ENCODE peak calls at places on chromosomes 12 and 14, in eight cellular contexts. K, R, Z, M, F, D, T and B are unnamed samples.

GRCh38 chr14:88352299-88353097 is 29.4 kb upstream of the KCNK10 start:
- DNase-seq in K (no peak), R (no peak), Z (no peak), M (no peak), F (no peak), D (no peak), T (peak), B (no peak)

GRCh38 chr12:110582286-110583136 is 607 bp downstream of the PPTC7 start:
- DNase-seq in K (peak), R (peak), Z (peak), M (peak), F (peak), D (peak), T (peak), B (no peak)

GRCh38 chr12:18283776-18284175 is 22.5 kb downstream of the PIK3C2G start:
- DNase-seq in K (no peak), R (no peak), Z (no peak), M (no peak), F (no peak), D (no peak), T (no peak), B (no peak)

GRCh38 chr14:46686652-46687051 is 35.1 kb upstream of the RPL10L start:
- DNase-seq in K (no peak), R (no peak), Z (no peak), M (no peak), F (no peak), D (no peak), T (no peak), B (no peak)

GRCh38 chr12:21559855-21560569 is 33.9 kb downstream of the SPX start:
- DNase-seq in K (no peak), R (peak), Z (no peak), M (no peak), F (no peak), D (no peak), T (peak), B (no peak)

GRCh38 chr12:4112290-4112689 is 161.3 kb upstream of the CCND2 start:
- DNase-seq in K (no peak), R (no peak), Z (no peak), M (no peak), F (no peak), D (peak), T (no peak), B (no peak)

GRCh38 chr14:29603721-29604120 is 323.9 kb downstream of the PRKD1 start:
- DNase-seq in K (no peak), R (no peak), Z (no peak), M (no peak), F (no peak), D (no peak), T (no peak), B (no peak)

GRCh38 chr12:53750812-53751335 is 905 bp downstream of the CISTR start:
- DNase-seq in K (peak), R (no peak), Z (peak), M (peak), F (peak), D (peak), T (peak), B (no peak)

GRCh38 chr12:57377103-57377840 is 53.6 kb downstream of the R3HDM2 start:
- DNase-seq in K (no peak), R (no peak), Z (no peak), M (no peak), F (no peak), D (no peak), T (no peak), B (no peak)

GRCh38 chr12:49705479-49706267 is 1.5 kb downstream of the FMNL3 start:
- DNase-seq in K (peak), R (no peak), Z (peak), M (peak), F (no peak), D (peak), T (peak), B (no peak)

GRCh38 chr12:50925342-50925651 is 27.0 kb upstream of the HIGD1C start:
- DNase-seq in K (no peak), R (no peak), Z (no peak), M (no peak), F (peak), D (no peak), T (no peak), B (no peak)

GRCh38 chr14:52694761-52695480 is 437 bp downstream of the ERO1A start:
- DNase-seq in K (peak), R (no peak), Z (peak), M (peak), F (no peak), D (peak), T (peak), B (no peak)

GRCh38 chr12:25194211-25194610 is 749 bp downstream of the DNAI7 start:
- DNase-seq in K (no peak), R (no peak), Z (no peak), M (no peak), F (no peak), D (no peak), T (no peak), B (peak)

GRCh38 chr14:50530794-50531193 is 1.6 kb downstream of the MAP4K5 start:
- DNase-seq in K (no peak), R (no peak), Z (no peak), M (no peak), F (no peak), D (no peak), T (peak), B (no peak)

GRCh38 chr14:51481643-51482042 is 170.1 kb upstream of the FRMD6 start:
- DNase-seq in K (no peak), R (no peak), Z (no peak), M (no peak), F (no peak), D (no peak), T (no peak), B (no peak)

GRCh38 chr12:117045998-117046374 is 53.2 kb downstream of the TESC start:
- DNase-seq in K (no peak), R (no peak), Z (no peak), M (no peak), F (no peak), D (no peak), T (no peak), B (no peak)

GRCh38 chr12:9999016-9999415 is at the start of gene CLEC1B:
- DNase-seq in K (no peak), R (no peak), Z (no peak), M (no peak), F (no peak), D (no peak), T (no peak), B (no peak)

GRCh38 chr14:76842414-76842813 is 16.2 kb downstream of the LRRC74A start:
- DNase-seq in K (no peak), R (no peak), Z (no peak), M (no peak), F (no peak), D (no peak), T (no peak), B (no peak)

GRCh38 chr14:76848879-76849278 is 22.7 kb downstream of the LRRC74A start:
- DNase-seq in K (no peak), R (no peak), Z (no peak), M (no peak), F (no peak), D (no peak), T (no peak), B (no peak)

GRCh38 chr14:76846331-76847047 is 20.3 kb downstream of the LRRC74A start:
- DNase-seq in K (no peak), R (no peak), Z (no peak), M (no peak), F (no peak), D (no peak), T (no peak), B (no peak)

DNA sequence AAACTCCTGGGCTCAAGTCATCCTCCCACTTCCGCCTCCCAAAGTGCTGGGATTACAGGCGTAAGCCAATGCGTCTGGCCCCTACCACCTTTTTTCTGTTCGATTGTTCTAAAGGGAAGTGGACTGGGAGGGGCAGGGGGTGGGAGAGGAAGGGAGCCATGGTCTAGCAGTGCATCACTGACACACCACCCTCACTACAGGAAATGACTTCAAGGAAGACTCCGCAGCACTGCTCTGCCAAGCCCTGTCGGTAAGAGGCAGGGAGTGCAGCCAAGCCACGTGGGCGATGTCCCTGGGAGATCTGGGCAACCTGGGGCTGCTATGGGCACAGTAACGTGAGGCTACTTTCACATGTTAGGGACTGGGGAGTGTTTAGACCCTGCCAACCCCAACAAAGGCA is 18.0 kb downstream of the LRRC74A start:
- DNase-seq in K (no peak), R (peak), Z (peak), M (peak), F (peak), D (no peak), T (peak), B (no peak)
- TF ChIP-seq CTCF in K (no peak), R (no peak), Z (no peak), M (peak), F (no peak), D (no peak), T (no peak), B (no peak)

DNA sequence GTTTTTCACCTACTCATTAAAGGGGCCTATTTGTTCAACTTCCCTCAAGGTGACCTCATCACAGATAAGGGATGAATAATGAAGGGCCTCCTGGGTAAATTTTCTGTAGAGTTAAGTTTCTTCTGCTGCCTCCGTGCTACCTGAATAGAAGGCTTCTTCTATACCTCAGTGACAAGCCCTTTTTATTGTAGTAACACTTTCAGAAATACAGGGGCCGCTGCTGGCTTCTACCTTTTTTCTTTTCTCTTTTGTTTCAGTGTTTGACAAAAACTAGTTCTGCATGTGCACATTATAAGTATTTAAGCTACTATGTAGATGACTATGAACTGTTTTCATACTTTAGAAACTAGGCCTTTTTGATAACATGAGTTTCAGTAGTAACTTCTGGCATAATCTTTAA is 207.0 kb downstream of the NAV3 start:
- DNase-seq in K (no peak), R (no peak), Z (no peak), M (no peak), F (no peak), D (no peak), T (peak), B (no peak)
- TF ChIP-seq CTCF in K (no peak), R (no peak), Z (no peak), M (no peak), F (no peak), D (no peak), T (no peak), B (no peak)

GRCh38 chr12:3042394-3042793 is 34.8 kb upstream of the TSPAN9 start:
- DNase-seq in K (no peak), R (no peak), Z (no peak), M (no peak), F (no peak), D (peak), T (no peak), B (no peak)

GRCh38 chr12:3040026-3040656 is 37.0 kb upstream of the TSPAN9 start:
- DNase-seq in K (no peak), R (no peak), Z (no peak), M (no peak), F (peak), D (no peak), T (no peak), B (no peak)

GRCh38 chr12:3040663-3041544 is 36.3 kb upstream of the TSPAN9 start:
- DNase-seq in K (no peak), R (no peak), Z (no peak), M (no peak), F (peak), D (no peak), T (no peak), B (no peak)

GRCh38 chr12:3042826-3043225 is 34.4 kb upstream of the TSPAN9 start:
- DNase-seq in K (no peak), R (no peak), Z (no peak), M (no peak), F (no peak), D (no peak), T (no peak), B (no peak)

DNA sequence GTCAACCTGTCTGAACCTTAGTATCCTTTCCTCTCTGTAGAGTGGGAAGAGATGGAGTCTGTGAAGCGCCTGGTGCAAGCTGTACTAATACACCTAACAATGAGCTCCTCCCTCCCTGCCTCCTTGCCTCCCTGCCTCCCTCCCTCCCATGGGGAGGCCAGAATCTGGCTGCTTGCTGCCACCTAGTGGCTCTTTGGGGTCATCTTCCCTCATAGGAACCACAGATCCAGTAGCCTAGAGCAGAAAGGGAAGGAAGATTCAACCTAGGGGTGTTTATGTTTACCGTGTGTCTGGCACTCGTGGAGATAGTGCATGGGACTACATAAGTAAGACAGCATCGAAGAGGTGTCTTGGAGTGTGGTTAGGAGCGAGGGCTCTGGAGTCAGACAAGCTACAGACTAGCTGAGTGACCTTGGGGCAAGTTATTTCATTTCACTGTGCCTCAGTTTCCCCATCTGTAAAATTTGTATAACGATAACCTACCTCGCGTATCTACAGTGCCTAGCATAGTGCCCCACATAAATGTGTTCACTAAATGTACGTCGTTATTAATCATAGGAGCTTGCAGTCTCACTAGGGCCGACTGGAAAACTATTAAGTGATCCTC is 35.5 kb upstream of the TSPAN9 start:
- DNase-seq in K (peak), R (peak), Z (peak), M (no peak), F (peak), D (peak), T (peak), B (peak)
- TF ChIP-seq CTCF in K (peak), R (peak), Z (no peak), M (peak), F (peak), D (peak), T (peak), B (peak)

DNA sequence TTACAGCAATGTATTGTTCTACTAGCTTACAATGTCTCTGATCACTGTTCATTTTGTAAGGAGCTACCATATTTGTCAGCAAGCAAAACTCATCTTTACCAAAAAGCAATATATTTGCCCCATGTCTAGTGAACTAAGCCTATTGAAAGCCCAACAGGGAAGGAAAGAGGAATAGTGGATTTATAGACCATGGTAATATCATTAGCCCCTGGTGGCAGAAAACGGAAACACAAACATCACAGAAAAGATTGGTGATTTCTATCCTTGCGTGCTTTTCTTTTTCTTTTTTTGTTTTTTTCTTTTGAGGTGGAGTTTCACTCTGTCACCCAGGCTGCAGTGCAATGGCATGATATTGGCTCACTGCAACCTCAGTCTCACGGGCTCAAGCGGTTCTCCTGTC is 1562.4 kb upstream of the TMEM132C start:
- DNase-seq in K (no peak), R (no peak), Z (no peak), M (no peak), F (no peak), D (no peak), T (no peak), B (no peak)
- TF ChIP-seq CTCF in K (no peak), R (no peak), Z (no peak), M (no peak), F (no peak), D (no peak), T (no peak), B (no peak)

GRCh38 chr14:41824441-41824840 is 217.8 kb downstream of the LRFN5 start:
- DNase-seq in K (no peak), R (no peak), Z (no peak), M (no peak), F (no peak), D (no peak), T (no peak), B (no peak)

GRCh38 chr14:41830679-41831078 is 224.0 kb downstream of the LRFN5 start:
- DNase-seq in K (no peak), R (no peak), Z (peak), M (no peak), F (no peak), D (no peak), T (peak), B (peak)

DNA sequence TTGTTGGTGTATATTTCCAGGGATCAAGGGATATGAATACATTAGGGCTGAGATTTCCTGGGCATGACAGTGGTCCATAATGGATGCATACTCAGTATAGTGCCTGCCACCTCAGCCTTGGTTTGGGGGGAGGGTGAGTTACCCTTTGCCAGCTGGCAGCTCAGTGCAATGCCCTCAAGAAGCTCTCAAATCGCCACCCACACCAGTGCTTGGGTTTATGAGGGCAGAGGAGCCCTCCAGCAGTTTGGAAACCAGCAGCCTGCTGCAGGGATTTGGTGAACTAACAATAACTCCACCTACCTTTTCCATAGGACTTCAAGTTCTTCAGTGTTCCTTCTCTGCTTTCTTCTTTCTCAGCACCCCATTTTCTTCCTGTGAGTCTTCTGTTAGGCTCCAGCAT is 218.9 kb downstream of the LRFN5 start:
- DNase-seq in K (no peak), R (no peak), Z (no peak), M (no peak), F (no peak), D (no peak), T (no peak), B (no peak)
- TF ChIP-seq CTCF in K (no peak), R (no peak), Z (no peak), M (no peak), F (no peak), D (no peak), T (no peak), B (no peak)

GRCh38 chr12:26921886-26922285 is 15.9 kb downstream of the INTS13 start:
- DNase-seq in K (no peak), R (no peak), Z (no peak), M (no peak), F (no peak), D (no peak), T (no peak), B (no peak)

GRCh38 chr12:26919216-26919555 is 18.6 kb downstream of the INTS13 start:
- DNase-seq in K (no peak), R (no peak), Z (no peak), M (no peak), F (no peak), D (no peak), T (no peak), B (no peak)

GRCh38 chr12:26918321-26919215 is 19.2 kb downstream of the INTS13 start:
- DNase-seq in K (no peak), R (no peak), Z (no peak), M (no peak), F (no peak), D (no peak), T (peak), B (no peak)
- TF ChIP-seq CTCF in K (no peak), R (peak), Z (no peak), M (peak), F (peak), D (no peak), T (peak), B (peak)

DNA sequence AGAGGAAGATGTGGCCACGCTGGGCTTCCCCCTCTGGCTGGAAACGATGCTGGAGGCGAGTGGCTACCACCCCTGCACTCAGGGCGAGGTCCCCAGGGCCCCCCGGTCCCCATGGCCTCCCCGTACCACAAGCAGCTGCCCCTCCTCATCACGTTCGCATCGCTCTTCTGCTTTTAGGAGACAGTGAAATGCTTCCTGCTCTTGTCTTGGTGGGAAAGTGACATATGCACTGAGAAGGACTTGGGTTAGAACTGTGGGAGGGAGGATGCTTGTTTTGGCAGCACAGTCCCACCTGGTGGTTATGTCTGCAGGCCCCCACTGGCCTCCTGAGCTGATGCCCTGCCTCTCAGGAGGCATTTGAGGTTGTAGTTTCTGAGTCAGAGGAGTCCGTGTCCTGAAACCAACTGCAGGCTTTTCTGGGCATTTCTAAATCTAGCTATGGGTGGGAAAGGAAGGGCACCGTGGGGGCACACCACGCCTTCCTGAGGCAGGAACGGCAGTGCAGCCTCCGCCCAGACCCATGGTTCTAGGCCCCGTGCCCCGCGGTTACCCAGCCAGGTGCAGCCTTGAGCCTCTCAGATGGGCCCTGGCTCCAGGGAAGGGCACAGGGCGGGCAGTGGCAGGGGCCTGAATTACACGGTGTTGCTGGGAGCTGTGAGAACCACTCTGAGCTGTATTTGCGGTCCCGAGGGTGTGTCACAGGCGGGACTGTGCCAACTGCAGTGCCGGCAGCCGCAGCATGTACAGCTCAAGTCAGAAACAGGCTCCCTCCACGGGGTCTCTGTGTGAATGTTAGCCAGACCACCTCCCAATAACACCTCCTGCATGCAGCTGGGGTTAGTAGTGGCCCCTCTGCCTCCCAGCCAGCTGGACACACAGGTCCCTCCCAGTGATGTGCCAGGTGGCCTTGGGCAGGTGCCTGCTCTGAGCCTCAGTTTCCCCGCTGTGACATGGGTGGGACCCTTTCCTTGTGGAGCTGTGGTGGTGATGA is 139.5 kb downstream of the ADGRD1 start:
- DNase-seq in K (peak), R (no peak), Z (peak), M (peak), F (peak), D (peak), T (no peak), B (no peak)
- TF ChIP-seq CTCF in K (peak), R (no peak), Z (no peak), M (no peak), F (no peak), D (no peak), T (no peak), B (no peak)

GRCh38 chr14:100524233-100524932 is 62.8 kb downstream of the BEGAIN start:
- DNase-seq in K (no peak), R (no peak), Z (no peak), M (no peak), F (peak), D (no peak), T (no peak), B (no peak)

GRCh38 chr14:100526057-100526456 is 61.2 kb downstream of the BEGAIN start:
- DNase-seq in K (no peak), R (no peak), Z (no peak), M (no peak), F (peak), D (no peak), T (no peak), B (no peak)

GRCh38 chr14:100525615-100526014 is 61.6 kb downstream of the BEGAIN start:
- DNase-seq in K (peak), R (no peak), Z (no peak), M (no peak), F (peak), D (no peak), T (no peak), B (no peak)

GRCh38 chr14:100523536-100524025 is 63.6 kb downstream of the BEGAIN start:
- DNase-seq in K (no peak), R (no peak), Z (no peak), M (no peak), F (peak), D (no peak), T (no peak), B (no peak)

GRCh38 chr14:100524933-100525243 is 62.3 kb downstream of the BEGAIN start:
- DNase-seq in K (peak), R (no peak), Z (no peak), M (no peak), F (peak), D (peak), T (peak), B (no peak)
- TF ChIP-seq CTCF in K (peak), R (peak), Z (no peak), M (no peak), F (peak), D (no peak), T (peak), B (no peak)